ENCODE peak calls at places on chromosomes 5 and 9, in four cellular contexts. One of them, this sample, is unnamed.

GRCh38 chr9:74721696-74722660 is 165.7 kb downstream of the TRPM6 start:
- DNase-seq in HepG2: peak; percentile 3
- DNase-seq in K562: no peak
- DNase-seq in HCT116: no peak
- DNase-seq in this sample: no peak

GRCh38 chr9:138008081-138008841 is 130.7 kb downstream of the CACNA1B start:
- DNase-seq in HepG2: no peak
- DNase-seq in K562: no peak
- DNase-seq in HCT116: no peak
- DNase-seq in this sample: no peak

GRCh38 chr5:168409601-168410458 is 76.4 kb upstream of the RARS1 start:
- DNase-seq in HepG2: no peak
- DNase-seq in K562: no peak
- DNase-seq in HCT116: peak; percentile 81
- DNase-seq in this sample: no peak

GRCh38 chr5:127959152-127959764 is 124.3 kb upstream of the SLC12A2 start:
- DNase-seq in HCT116: peak; percentile 39
- DNase-seq in HepG2: peak; percentile 59
- DNase-seq in K562: peak; percentile 8
- DNase-seq in this sample: peak; percentile 54

GRCh38 chr5:140833993-140834392 is at the start of gene PCDHA7:
- DNase-seq in HepG2: peak; percentile 32
- DNase-seq in HCT116: no peak
- DNase-seq in K562: no peak
- DNase-seq in this sample: no peak

GRCh38 chr5:179439181-179439990 is 94.1 kb upstream of the ADAMTS2 start:
- DNase-seq in K562: no peak
- DNase-seq in HCT116: no peak
- DNase-seq in HepG2: no peak
- DNase-seq in this sample: no peak

GRCh38 chr9:121816845-121817450 is 165.5 kb downstream of the DAB2IP start:
- DNase-seq in HepG2: no peak
- DNase-seq in K562: no peak
- DNase-seq in HCT116: no peak
- DNase-seq in this sample: no peak

GRCh38 chr9:13427587-13427986 is 148.1 kb upstream of the MPDZ start:
- DNase-seq in K562: peak; percentile 11
- DNase-seq in HepG2: peak; percentile 14
- DNase-seq in HCT116: no peak
- DNase-seq in this sample: no peak

GRCh38 chr5:28602429-28602828 is 1564.0 kb upstream of the CDH9 start:
- DNase-seq in HCT116: no peak
- DNase-seq in K562: no peak
- DNase-seq in HepG2: no peak
- DNase-seq in this sample: no peak

GRCh38 chr5:74290634-74291033 is 349.9 kb downstream of the ENC1 start:
- DNase-seq in K562: no peak
- DNase-seq in HCT116: no peak
- DNase-seq in HepG2: peak; percentile 7
- DNase-seq in this sample: no peak

GRCh38 chr9:137150485-137151060 is 11.6 kb downstream of the GRIN1 start:
- DNase-seq in K562: peak; percentile 92
- DNase-seq in HCT116: peak; percentile 81
- DNase-seq in HepG2: peak; percentile 84
- DNase-seq in this sample: no peak

GRCh38 chr9:86572904-86573303 is 218.7 kb upstream of the TUT7 start:
- DNase-seq in K562: no peak
- DNase-seq in HCT116: no peak
- DNase-seq in HepG2: no peak
- DNase-seq in this sample: no peak

GRCh38 chr5:61178702-61179101 is 16.4 kb upstream of the SMIM15 start:
- DNase-seq in HCT116: no peak
- DNase-seq in HepG2: no peak
- DNase-seq in K562: no peak
- DNase-seq in this sample: no peak

GRCh38 chr9:35790385-35791291 is 753 bp upstream of the NPR2 start:
- DNase-seq in K562: peak; percentile 74
- DNase-seq in HepG2: peak; percentile 49
- DNase-seq in HCT116: no peak
- DNase-seq in this sample: no peak

GRCh38 chr5:150068472-150068871 is 17.9 kb downstream of the CSF1R start:
- DNase-seq in K562: no peak
- DNase-seq in HCT116: no peak
- DNase-seq in HepG2: no peak
- DNase-seq in this sample: no peak

GRCh38 chr5:139880416-139881144 is 85.0 kb downstream of the PSD2 start:
- DNase-seq in HCT116: no peak
- DNase-seq in K562: no peak
- DNase-seq in HepG2: no peak
- DNase-seq in this sample: no peak

GRCh38 chr9:98983295-98984268 is 39.9 kb downstream of the COL15A1 start:
- DNase-seq in K562: no peak
- DNase-seq in HepG2: no peak
- DNase-seq in HCT116: no peak
- DNase-seq in this sample: no peak

GRCh38 chr5:168261212-168261575 is 30.3 kb upstream of the WWC1 start:
- DNase-seq in HCT116: no peak
- DNase-seq in HepG2: no peak
- DNase-seq in K562: no peak
- DNase-seq in this sample: no peak

GRCh38 chr9:106077731-106078130 is 383.4 kb downstream of the TMEM38B start:
- DNase-seq in K562: no peak
- DNase-seq in HepG2: no peak
- DNase-seq in HCT116: no peak
- DNase-seq in this sample: no peak

GRCh38 chr9:3850083-3850482 is 324.3 kb upstream of the RFX3 start:
- DNase-seq in HepG2: no peak
- DNase-seq in K562: no peak
- DNase-seq in HCT116: no peak
- DNase-seq in this sample: no peak

GRCh38 chr5:82425591-82425990 is 147.4 kb upstream of the RPS23 start:
- DNase-seq in K562: no peak
- DNase-seq in HCT116: no peak
- DNase-seq in HepG2: no peak
- DNase-seq in this sample: no peak

GRCh38 chr5:13660072-13660471 is 284.4 kb downstream of the DNAH5 start:
- DNase-seq in HepG2: no peak
- DNase-seq in K562: no peak
- DNase-seq in HCT116: no peak
- DNase-seq in this sample: no peak

GRCh38 chr9:25177858-25178257 is 500.4 kb downstream of the TUSC1 start:
- DNase-seq in K562: no peak
- DNase-seq in HCT116: no peak
- DNase-seq in HepG2: no peak
- DNase-seq in this sample: no peak

GRCh38 chr5:17719592-17719991 is 85.3 kb downstream of the TAF11L14 start:
- DNase-seq in HCT116: no peak
- DNase-seq in HepG2: no peak
- DNase-seq in K562: no peak
- DNase-seq in this sample: no peak

GRCh38 chr5:127419007-127419406 is 98.4 kb upstream of the PRRC1 start:
- DNase-seq in HCT116: no peak
- DNase-seq in HepG2: no peak
- DNase-seq in K562: no peak
- DNase-seq in this sample: no peak

GRCh38 chr9:135887585-135888050 is 19.7 kb downstream of the CAMSAP1 start:
- DNase-seq in HepG2: no peak
- DNase-seq in K562: no peak
- DNase-seq in HCT116: no peak
- DNase-seq in this sample: no peak

GRCh38 chr9:70934642-70935041 is 186.8 kb downstream of the TRPM3 start:
- DNase-seq in K562: no peak
- DNase-seq in HepG2: no peak
- DNase-seq in HCT116: no peak
- DNase-seq in this sample: no peak

GRCh38 chr9:70935856-70936255 is 185.6 kb downstream of the TRPM3 start:
- DNase-seq in HepG2: no peak
- DNase-seq in HCT116: no peak
- DNase-seq in K562: no peak
- DNase-seq in this sample: no peak

GRCh38 chr9:70933318-70933717 is 188.1 kb downstream of the TRPM3 start:
- DNase-seq in HepG2: no peak
- DNase-seq in HCT116: no peak
- DNase-seq in K562: no peak
- DNase-seq in this sample: no peak

GRCh38 chr9:70936536-70936935 is 184.9 kb downstream of the TRPM3 start:
- DNase-seq in K562: no peak
- DNase-seq in HepG2: no peak
- DNase-seq in HCT116: no peak
- DNase-seq in this sample: no peak

DNA sequence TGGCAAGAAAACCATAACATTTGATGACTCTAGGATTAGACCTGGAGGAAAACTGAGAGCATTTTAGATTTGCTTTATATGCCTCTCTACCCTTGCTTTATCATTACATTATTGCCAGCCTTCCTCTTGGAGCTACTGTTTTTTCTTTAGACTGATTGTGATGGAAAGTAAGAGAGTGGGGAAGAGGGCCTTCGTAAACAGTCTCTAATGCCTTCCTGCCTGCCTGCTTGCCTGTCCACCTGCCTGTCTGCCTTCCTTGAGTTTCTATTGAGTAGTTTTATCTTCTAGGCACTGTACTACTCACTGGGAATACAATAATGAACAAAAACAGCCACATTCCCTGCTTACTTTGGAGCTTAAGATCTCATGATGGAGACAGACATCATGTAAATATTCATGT is 189.3 kb downstream of the TRPM3 start:
- DNase-seq in HCT116: no peak
- DNase-seq in K562: no peak
- DNase-seq in HepG2: no peak
- DNase-seq in this sample: no peak
- TF ChIP-seq TCF7L2 in HCT116: no peak
- TF ChIP-seq TCF7L2 in K562: no peak
- TF ChIP-seq TCF7L2 in HepG2: no peak
- TF ChIP-seq TCF7L2 in this sample: no peak

GRCh38 chr5:35162848-35163770 is 67.2 kb downstream of the PRLR start:
- DNase-seq in K562: no peak
- DNase-seq in HCT116: no peak
- DNase-seq in HepG2: no peak
- DNase-seq in this sample: no peak

GRCh38 chr5:35166043-35166442 is 64.2 kb downstream of the PRLR start:
- DNase-seq in HepG2: no peak
- DNase-seq in K562: no peak
- DNase-seq in HCT116: no peak
- DNase-seq in this sample: no peak

GRCh38 chr5:35160486-35161116 is 69.7 kb downstream of the PRLR start:
- DNase-seq in HCT116: no peak
- DNase-seq in HepG2: no peak
- DNase-seq in K562: no peak
- DNase-seq in this sample: no peak

GRCh38 chr5:35161637-35162248 is 68.5 kb downstream of the PRLR start:
- DNase-seq in K562: no peak
- DNase-seq in HepG2: no peak
- DNase-seq in HCT116: no peak
- DNase-seq in this sample: no peak

DNA sequence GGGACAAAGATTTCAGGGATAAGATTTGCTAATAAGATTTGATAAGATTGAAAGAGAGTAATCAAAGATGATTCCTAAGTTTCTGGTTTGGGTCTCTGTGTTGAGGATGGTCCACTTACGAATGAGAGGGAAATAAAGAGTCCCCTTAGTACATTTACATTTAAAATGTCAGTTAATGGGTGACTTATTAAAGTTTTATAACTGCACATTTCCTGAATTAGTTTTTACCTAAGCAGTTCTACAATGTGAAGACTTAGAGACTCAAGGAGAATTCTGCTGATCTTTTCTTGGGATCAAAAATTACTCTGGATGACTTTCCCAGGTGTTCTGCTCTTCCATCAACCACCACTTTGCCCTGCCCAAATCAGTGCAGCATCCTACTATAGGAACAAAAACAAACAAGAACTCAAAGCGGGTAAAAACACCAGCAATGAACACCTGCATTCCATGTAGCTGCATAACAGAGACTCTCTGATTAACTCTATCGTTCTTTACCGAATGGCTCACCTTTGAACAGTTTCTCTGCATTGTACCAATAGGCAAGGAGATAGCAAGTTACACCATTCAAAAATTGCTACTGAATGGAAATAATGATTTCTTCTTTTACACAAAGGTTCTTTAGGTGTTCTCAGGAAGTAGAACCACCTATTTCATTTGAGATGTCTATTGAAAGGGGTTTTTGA is 65.3 kb downstream of the PRLR start:
- DNase-seq in HepG2: no peak
- DNase-seq in K562: no peak
- DNase-seq in HCT116: no peak
- DNase-seq in this sample: no peak
- TF ChIP-seq TCF7L2 in HepG2: no peak
- TF ChIP-seq TCF7L2 in K562: no peak
- TF ChIP-seq TCF7L2 in HCT116: no peak
- TF ChIP-seq TCF7L2 in this sample: no peak

GRCh38 chr5:123651234-123651633 is 139.3 kb downstream of the CSNK1G3 start:
- DNase-seq in HCT116: no peak
- DNase-seq in K562: no peak
- DNase-seq in HepG2: no peak
- DNase-seq in this sample: no peak

GRCh38 chr5:123645024-123645603 is 133.1 kb downstream of the CSNK1G3 start:
- DNase-seq in HepG2: no peak
- DNase-seq in K562: no peak
- DNase-seq in HCT116: no peak
- DNase-seq in this sample: no peak

GRCh38 chr5:123647066-123647465 is 135.1 kb downstream of the CSNK1G3 start:
- DNase-seq in K562: no peak
- DNase-seq in HCT116: no peak
- DNase-seq in HepG2: no peak
- DNase-seq in this sample: no peak
- TF ChIP-seq TCF7L2 in K562: no peak
- TF ChIP-seq TCF7L2 in HCT116: no peak
- TF ChIP-seq TCF7L2 in HepG2: no peak
- TF ChIP-seq TCF7L2 in this sample: no peak

GRCh38 chr5:133195250-133195649 is 143.4 kb downstream of the HSPA4 start:
- DNase-seq in HepG2: no peak
- DNase-seq in K562: no peak
- DNase-seq in HCT116: no peak
- DNase-seq in this sample: no peak

GRCh38 chr5:133193794-133194193 is 142.0 kb downstream of the HSPA4 start:
- DNase-seq in HCT116: no peak
- DNase-seq in HepG2: no peak
- DNase-seq in K562: no peak
- DNase-seq in this sample: no peak

GRCh38 chr5:133189881-133190280 is 138.1 kb downstream of the HSPA4 start:
- DNase-seq in HCT116: no peak
- DNase-seq in HepG2: no peak
- DNase-seq in K562: no peak
- DNase-seq in this sample: no peak

GRCh38 chr5:133196441-133197085 is 144.8 kb downstream of the HSPA4 start:
- DNase-seq in K562: no peak
- DNase-seq in HepG2: no peak
- DNase-seq in HCT116: no peak
- DNase-seq in this sample: no peak

DNA sequence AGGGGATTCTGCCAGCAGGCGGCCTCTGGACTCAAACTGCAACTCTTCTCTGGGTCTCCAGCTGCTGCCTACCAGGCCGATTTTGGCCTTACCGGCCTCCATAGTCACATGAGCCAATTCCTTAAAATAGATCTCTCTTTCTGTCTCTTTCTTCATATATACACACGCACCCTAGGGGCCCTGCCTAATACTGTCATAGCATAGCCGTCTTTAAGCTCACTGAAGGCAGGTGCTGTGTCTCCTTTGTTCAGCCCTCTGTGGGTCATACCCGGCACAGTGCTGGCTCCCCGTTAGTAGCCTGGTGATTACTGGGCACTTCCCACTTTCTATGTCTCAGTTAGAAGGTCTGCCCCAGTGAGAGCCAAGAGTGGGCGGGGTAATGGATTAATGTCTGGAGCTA is 140.9 kb downstream of the HSPA4 start:
- DNase-seq in HCT116: no peak
- DNase-seq in K562: no peak
- DNase-seq in HepG2: no peak
- DNase-seq in this sample: no peak
- TF ChIP-seq TCF7L2 in HCT116: no peak
- TF ChIP-seq TCF7L2 in K562: no peak
- TF ChIP-seq TCF7L2 in HepG2: no peak
- TF ChIP-seq TCF7L2 in this sample: no peak